ENCODE peak calls at places on chromosomes 13 and 19, in ten cellular contexts. One of them, this sample, is unnamed.

GRCh38 chr13:97254809-97255208 is 32.7 kb downstream of the MBNL2 start:
- DNase-seq in esophagus squamous epithelium: no peak
- DNase-seq in cardiac muscle cell: no peak
- DNase-seq in heart right ventricle: no peak
- DNase-seq in IMR-90: peak; percentile 86
- DNase-seq in mesendoderm: peak; percentile 27
- DNase-seq in tibial artery: no peak
- DNase-seq in esophagus muscularis mucosa: no peak
- DNase-seq in left ventricle myocardium inferior: no peak
- DNase-seq in A549: peak; percentile 56
- DNase-seq in this sample: no peak

GRCh38 chr13:48297131-48297786 is 6.3 kb upstream of the RB1 start:
- DNase-seq in esophagus squamous epithelium: no peak
- DNase-seq in cardiac muscle cell: no peak
- DNase-seq in heart right ventricle: no peak
- DNase-seq in IMR-90: no peak
- DNase-seq in mesendoderm: no peak
- DNase-seq in tibial artery: no peak
- DNase-seq in esophagus muscularis mucosa: no peak
- DNase-seq in left ventricle myocardium inferior: no peak
- DNase-seq in A549: no peak
- DNase-seq in this sample: no peak

GRCh38 chr13:22332411-22332810 is 661.5 kb downstream of the FGF9 start:
- DNase-seq in esophagus squamous epithelium: no peak
- DNase-seq in cardiac muscle cell: no peak
- DNase-seq in heart right ventricle: no peak
- DNase-seq in IMR-90: no peak
- DNase-seq in mesendoderm: no peak
- DNase-seq in tibial artery: no peak
- DNase-seq in esophagus muscularis mucosa: no peak
- DNase-seq in left ventricle myocardium inferior: no peak
- DNase-seq in A549: no peak
- DNase-seq in this sample: no peak

GRCh38 chr13:21674271-21675009 is 3.6 kb downstream of the FGF9 start:
- DNase-seq in esophagus squamous epithelium: no peak
- DNase-seq in cardiac muscle cell: peak; percentile 66
- DNase-seq in heart right ventricle: peak; percentile 33
- DNase-seq in IMR-90: no peak
- DNase-seq in mesendoderm: peak; percentile 53
- DNase-seq in tibial artery: no peak
- DNase-seq in esophagus muscularis mucosa: peak; percentile 89
- DNase-seq in left ventricle myocardium inferior: peak; percentile 41
- DNase-seq in A549: no peak
- DNase-seq in this sample: no peak

GRCh38 chr13:111913790-111914189 is 153.2 kb upstream of the SOX1 start:
- DNase-seq in esophagus squamous epithelium: no peak
- DNase-seq in cardiac muscle cell: no peak
- DNase-seq in heart right ventricle: no peak
- DNase-seq in IMR-90: no peak
- DNase-seq in mesendoderm: no peak
- DNase-seq in tibial artery: no peak
- DNase-seq in esophagus muscularis mucosa: peak; percentile 62
- DNase-seq in left ventricle myocardium inferior: no peak
- DNase-seq in A549: no peak
- DNase-seq in this sample: no peak

GRCh38 chr19:56837492-56837891 is 3.0 kb downstream of the PEG3 start:
- DNase-seq in esophagus squamous epithelium: no peak
- DNase-seq in cardiac muscle cell: no peak
- DNase-seq in heart right ventricle: peak; percentile 83
- DNase-seq in IMR-90: no peak
- DNase-seq in mesendoderm: peak; percentile 84
- DNase-seq in tibial artery: peak; percentile 71
- DNase-seq in esophagus muscularis mucosa: no peak
- DNase-seq in left ventricle myocardium inferior: peak; percentile 75
- DNase-seq in A549: no peak
- DNase-seq in this sample: peak; percentile 34

GRCh38 chr13:42322806-42323205 is 50.9 kb downstream of the AKAP11 start:
- DNase-seq in esophagus squamous epithelium: no peak
- DNase-seq in cardiac muscle cell: no peak
- DNase-seq in heart right ventricle: no peak
- DNase-seq in IMR-90: no peak
- DNase-seq in mesendoderm: no peak
- DNase-seq in tibial artery: no peak
- DNase-seq in esophagus muscularis mucosa: no peak
- DNase-seq in left ventricle myocardium inferior: no peak
- DNase-seq in A549: no peak
- DNase-seq in this sample: no peak

GRCh38 chr13:52165410-52165809 is 6.0 kb upstream of the NEK3 start:
- DNase-seq in esophagus squamous epithelium: no peak
- DNase-seq in cardiac muscle cell: no peak
- DNase-seq in heart right ventricle: no peak
- DNase-seq in IMR-90: no peak
- DNase-seq in mesendoderm: no peak
- DNase-seq in tibial artery: no peak
- DNase-seq in esophagus muscularis mucosa: no peak
- DNase-seq in left ventricle myocardium inferior: no peak
- DNase-seq in A549: no peak
- DNase-seq in this sample: no peak

GRCh38 chr13:112245179-112245724 is 130.9 kb upstream of the SPACA7 start:
- DNase-seq in esophagus squamous epithelium: no peak
- DNase-seq in cardiac muscle cell: no peak
- DNase-seq in heart right ventricle: no peak
- DNase-seq in IMR-90: no peak
- DNase-seq in mesendoderm: no peak
- DNase-seq in tibial artery: no peak
- DNase-seq in esophagus muscularis mucosa: peak; percentile 91
- DNase-seq in left ventricle myocardium inferior: no peak
- DNase-seq in A549: no peak
- DNase-seq in this sample: no peak

GRCh38 chr13:107223867-107224266 is 655.9 kb upstream of the ARGLU1 start:
- DNase-seq in esophagus squamous epithelium: no peak
- DNase-seq in cardiac muscle cell: no peak
- DNase-seq in heart right ventricle: no peak
- DNase-seq in IMR-90: no peak
- DNase-seq in mesendoderm: no peak
- DNase-seq in tibial artery: no peak
- DNase-seq in esophagus muscularis mucosa: no peak
- DNase-seq in left ventricle myocardium inferior: no peak
- DNase-seq in A549: no peak
- DNase-seq in this sample: no peak

GRCh38 chr13:33017410-33017929 is 1.2 kb downstream of the KL start:
- DNase-seq in esophagus squamous epithelium: no peak
- DNase-seq in cardiac muscle cell: peak; percentile 39
- DNase-seq in heart right ventricle: peak; percentile 62
- DNase-seq in IMR-90: peak; percentile 6
- DNase-seq in mesendoderm: peak; percentile 93
- DNase-seq in tibial artery: peak; percentile 61
- DNase-seq in esophagus muscularis mucosa: no peak
- DNase-seq in left ventricle myocardium inferior: peak; percentile 48
- DNase-seq in A549: peak; percentile 69
- DNase-seq in this sample: no peak

GRCh38 chr13:25911020-25911419 is 140.8 kb downstream of the SHISA2 start:
- DNase-seq in esophagus squamous epithelium: no peak
- DNase-seq in cardiac muscle cell: no peak
- DNase-seq in heart right ventricle: no peak
- DNase-seq in IMR-90: no peak
- DNase-seq in mesendoderm: peak; percentile 84
- DNase-seq in tibial artery: no peak
- DNase-seq in esophagus muscularis mucosa: no peak
- DNase-seq in left ventricle myocardium inferior: no peak
- DNase-seq in A549: no peak
- DNase-seq in this sample: no peak

GRCh38 chr13:52067237-52067636 is 42.7 kb downstream of the UTP14C start:
- DNase-seq in esophagus squamous epithelium: no peak
- DNase-seq in cardiac muscle cell: peak; percentile 2
- DNase-seq in heart right ventricle: no peak
- DNase-seq in IMR-90: no peak
- DNase-seq in mesendoderm: peak; percentile 42
- DNase-seq in tibial artery: no peak
- DNase-seq in esophagus muscularis mucosa: no peak
- DNase-seq in left ventricle myocardium inferior: no peak
- DNase-seq in A549: peak; percentile 21
- DNase-seq in this sample: no peak

DNA sequence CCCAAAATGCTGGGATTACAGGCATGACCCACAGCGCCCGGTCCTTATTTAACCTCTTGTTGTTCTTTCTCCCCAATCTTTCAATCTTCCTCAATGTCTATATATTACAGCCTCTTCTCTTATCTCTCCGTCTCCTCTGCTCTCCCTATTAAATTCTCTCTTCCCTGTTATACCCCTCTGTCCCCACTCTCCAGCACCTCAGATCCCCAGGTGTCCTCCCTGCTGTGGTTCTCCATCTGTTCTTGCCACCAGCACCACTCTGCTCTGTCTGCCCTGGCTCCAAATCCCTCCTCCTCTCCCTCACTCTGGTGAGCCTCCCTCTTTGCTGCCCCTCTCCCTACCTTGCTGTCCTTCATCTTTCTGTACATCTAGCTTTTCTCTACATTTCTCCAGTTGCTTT is 1.1 kb downstream of the ZNF600 start:
- DNase-seq in esophagus squamous epithelium: no peak
- DNase-seq in cardiac muscle cell: no peak
- DNase-seq in heart right ventricle: no peak
- DNase-seq in IMR-90: no peak
- DNase-seq in mesendoderm: no peak
- DNase-seq in tibial artery: no peak
- DNase-seq in esophagus muscularis mucosa: no peak
- DNase-seq in left ventricle myocardium inferior: no peak
- DNase-seq in A549: no peak
- DNase-seq in this sample: no peak
- H3K4me3 ChIP-seq in esophagus squamous epithelium: peak overlapping the region; percentile 69
- H3K4me3 ChIP-seq in cardiac muscle cell: peak overlapping the region; percentile 79
- H3K4me3 ChIP-seq in heart right ventricle: peak overlapping the region; percentile 71
- H3K4me3 ChIP-seq in IMR-90: no peak overlapping the region
- H3K4me3 ChIP-seq in mesendoderm: no peak overlapping the region
- H3K4me3 ChIP-seq in tibial artery: peak overlapping the region; percentile 63
- H3K4me3 ChIP-seq in esophagus muscularis mucosa: peak overlapping the region; percentile 72
- H3K4me3 ChIP-seq in left ventricle myocardium inferior: peak overlapping the region; percentile 78
- H3K4me3 ChIP-seq in A549: no peak overlapping the region
- H3K4me3 ChIP-seq in this sample: no peak overlapping the region

GRCh38 chr19:55087542-55087935 is 11.9 kb downstream of the EPS8L1 start:
- DNase-seq in esophagus squamous epithelium: no peak
- DNase-seq in cardiac muscle cell: no peak
- DNase-seq in heart right ventricle: no peak
- DNase-seq in IMR-90: peak; percentile 16
- DNase-seq in mesendoderm: no peak
- DNase-seq in tibial artery: no peak
- DNase-seq in esophagus muscularis mucosa: no peak
- DNase-seq in left ventricle myocardium inferior: no peak
- DNase-seq in A549: no peak
- DNase-seq in this sample: no peak
- H3K4me1 ChIP-seq in esophagus squamous epithelium: peaks cover 40% of the 10 kb centered on the region
- H3K4me1 ChIP-seq in cardiac muscle cell: peaks cover 2% of the 10 kb centered on the region
- H3K4me1 ChIP-seq in heart right ventricle: peaks cover 20% of the 10 kb centered on the region
- H3K4me1 ChIP-seq in IMR-90: peaks cover 6% of the 10 kb centered on the region
- H3K4me1 ChIP-seq in mesendoderm: peaks cover 6% of the 10 kb centered on the region
- H3K4me1 ChIP-seq in tibial artery: peaks cover 20% of the 10 kb centered on the region
- H3K4me1 ChIP-seq in esophagus muscularis mucosa: peaks cover 48% of the 10 kb centered on the region
- H3K4me1 ChIP-seq in left ventricle myocardium inferior: peaks cover 42% of the 10 kb centered on the region
- H3K4me1 ChIP-seq in A549: no peaks in the 10 kb centered on the region
- H3K4me1 ChIP-seq in this sample: no peaks in the 10 kb centered on the region

GRCh38 chr13:46666727-46667456 is 113.9 kb downstream of the LRCH1 start:
- DNase-seq in esophagus squamous epithelium: no peak
- DNase-seq in cardiac muscle cell: peak; percentile 66
- DNase-seq in heart right ventricle: peak; percentile 47
- DNase-seq in IMR-90: no peak
- DNase-seq in mesendoderm: peak; percentile 91
- DNase-seq in tibial artery: no peak
- DNase-seq in esophagus muscularis mucosa: no peak
- DNase-seq in left ventricle myocardium inferior: peak; percentile 36
- DNase-seq in A549: no peak
- DNase-seq in this sample: peak; percentile 59
- H3K4me3 ChIP-seq in esophagus squamous epithelium: no peak overlapping the region
- H3K4me3 ChIP-seq in cardiac muscle cell: no peak overlapping the region
- H3K4me3 ChIP-seq in heart right ventricle: no peak overlapping the region
- H3K4me3 ChIP-seq in IMR-90: no peak overlapping the region
- H3K4me3 ChIP-seq in mesendoderm: no peak overlapping the region
- H3K4me3 ChIP-seq in tibial artery: no peak overlapping the region
- H3K4me3 ChIP-seq in esophagus muscularis mucosa: no peak overlapping the region
- H3K4me3 ChIP-seq in left ventricle myocardium inferior: no peak overlapping the region
- H3K4me3 ChIP-seq in A549: no peak overlapping the region
- H3K4me3 ChIP-seq in this sample: no peak overlapping the region

GRCh38 chr19:5334366-5334739 is 6.3 kb downstream of the PTPRS start:
- DNase-seq in esophagus squamous epithelium: no peak
- DNase-seq in cardiac muscle cell: no peak
- DNase-seq in heart right ventricle: no peak
- DNase-seq in IMR-90: no peak
- DNase-seq in mesendoderm: no peak
- DNase-seq in tibial artery: no peak
- DNase-seq in esophagus muscularis mucosa: no peak
- DNase-seq in left ventricle myocardium inferior: no peak
- DNase-seq in A549: no peak
- DNase-seq in this sample: no peak
- H3K4me1 ChIP-seq in esophagus squamous epithelium: peaks cover 11% of the 10 kb centered on the region
- H3K4me1 ChIP-seq in cardiac muscle cell: peaks cover 15% of the 10 kb centered on the region
- H3K4me1 ChIP-seq in heart right ventricle: no peaks in the 10 kb centered on the region
- H3K4me1 ChIP-seq in IMR-90: peaks cover 6% of the 10 kb centered on the region
- H3K4me1 ChIP-seq in mesendoderm: peaks cover 3% of the 10 kb centered on the region
- H3K4me1 ChIP-seq in tibial artery: peaks cover 6% of the 10 kb centered on the region
- H3K4me1 ChIP-seq in esophagus muscularis mucosa: peaks cover 8% of the 10 kb centered on the region
- H3K4me1 ChIP-seq in left ventricle myocardium inferior: peaks cover 8% of the 10 kb centered on the region
- H3K4me1 ChIP-seq in A549: peaks cover 7% of the 10 kb centered on the region
- H3K4me1 ChIP-seq in this sample: peaks cover 3% of the 10 kb centered on the region

GRCh38 chr19:47002853-47003610 is 16.6 kb upstream of the NPAS1 start:
- DNase-seq in esophagus squamous epithelium: no peak
- DNase-seq in cardiac muscle cell: no peak
- DNase-seq in heart right ventricle: no peak
- DNase-seq in IMR-90: no peak
- DNase-seq in mesendoderm: no peak
- DNase-seq in tibial artery: no peak
- DNase-seq in esophagus muscularis mucosa: no peak
- DNase-seq in left ventricle myocardium inferior: no peak
- DNase-seq in A549: no peak
- DNase-seq in this sample: no peak

GRCh38 chr19:47005164-47005641 is 14.4 kb upstream of the NPAS1 start:
- DNase-seq in esophagus squamous epithelium: no peak
- DNase-seq in cardiac muscle cell: no peak
- DNase-seq in heart right ventricle: no peak
- DNase-seq in IMR-90: no peak
- DNase-seq in mesendoderm: peak; percentile 43
- DNase-seq in tibial artery: no peak
- DNase-seq in esophagus muscularis mucosa: no peak
- DNase-seq in left ventricle myocardium inferior: no peak
- DNase-seq in A549: no peak
- DNase-seq in this sample: no peak

GRCh38 chr19:47002106-47002766 is 17.4 kb upstream of the NPAS1 start:
- DNase-seq in esophagus squamous epithelium: no peak
- DNase-seq in cardiac muscle cell: no peak
- DNase-seq in heart right ventricle: no peak
- DNase-seq in IMR-90: no peak
- DNase-seq in mesendoderm: no peak
- DNase-seq in tibial artery: no peak
- DNase-seq in esophagus muscularis mucosa: no peak
- DNase-seq in left ventricle myocardium inferior: no peak
- DNase-seq in A549: peak; percentile 60
- DNase-seq in this sample: no peak

GRCh38 chr19:47003611-47003935 is 16.1 kb upstream of the NPAS1 start:
- DNase-seq in esophagus squamous epithelium: no peak
- DNase-seq in cardiac muscle cell: no peak
- DNase-seq in heart right ventricle: no peak
- DNase-seq in IMR-90: peak; percentile 10
- DNase-seq in mesendoderm: no peak
- DNase-seq in tibial artery: no peak
- DNase-seq in esophagus muscularis mucosa: no peak
- DNase-seq in left ventricle myocardium inferior: no peak
- DNase-seq in A549: no peak
- DNase-seq in this sample: no peak

GRCh38 chr19:47004012-47004465 is 15.6 kb upstream of the NPAS1 start:
- DNase-seq in esophagus squamous epithelium: no peak
- DNase-seq in cardiac muscle cell: no peak
- DNase-seq in heart right ventricle: no peak
- DNase-seq in IMR-90: no peak
- DNase-seq in mesendoderm: no peak
- DNase-seq in tibial artery: no peak
- DNase-seq in esophagus muscularis mucosa: no peak
- DNase-seq in left ventricle myocardium inferior: no peak
- DNase-seq in A549: no peak
- DNase-seq in this sample: no peak
- H3K4me3 ChIP-seq in esophagus squamous epithelium: no peak overlapping the region
- H3K4me3 ChIP-seq in cardiac muscle cell: no peak overlapping the region
- H3K4me3 ChIP-seq in heart right ventricle: peak overlapping the region; percentile 29
- H3K4me3 ChIP-seq in IMR-90: no peak overlapping the region
- H3K4me3 ChIP-seq in mesendoderm: no peak overlapping the region
- H3K4me3 ChIP-seq in tibial artery: no peak overlapping the region
- H3K4me3 ChIP-seq in esophagus muscularis mucosa: no peak overlapping the region
- H3K4me3 ChIP-seq in left ventricle myocardium inferior: peak overlapping the region; percentile 49
- H3K4me3 ChIP-seq in A549: no peak overlapping the region
- H3K4me3 ChIP-seq in this sample: no peak overlapping the region